ENCODE peak calls at places on chromosomes 4 and X, in eight cellular contexts. Q, E, A, K, S, U, J and Y are unnamed samples.

GRCh38 chrX:43557792-43558191 is 98.3 kb upstream of the MAOA start:
- DNase-seq in A (peak; percentile 79), E (no peak), Q (no peak), J (peak; percentile 27), S (peak; percentile 59), K (peak; percentile 40), U (peak; percentile 73), Y (peak; percentile 9)

GRCh38 chrX:44872319-44872816 is 620 bp upstream of the KDM6A start:
- DNase-seq in A (peak; percentile 71), U (no peak), E (no peak), Q (no peak), J (no peak), S (peak; percentile 67), K (peak; percentile 56), Y (no peak)

GRCh38 chr4:102554482-102554881 is 53.3 kb downstream of the NFKB1 start:
- DNase-seq in U (peak; percentile 51), J (peak; percentile 66), A (no peak), K (no peak), E (no peak), S (no peak), Q (peak; percentile 83), Y (no peak)

GRCh38 chrX:23822397-23822796 is 39.4 kb downstream of the SAT1 start:
- DNase-seq in K (peak; percentile 12), S (no peak), U (no peak), A (no peak), J (no peak), Q (no peak), E (no peak), Y (no peak)

GRCh38 chrX:46683023-46683422 is 75.9 kb downstream of the SLC9A7 start:
- DNase-seq in S (no peak), Q (no peak), U (no peak), A (no peak), E (no peak), K (no peak), J (no peak), Y (no peak)

GRCh38 chrX:154350429-154351182 is 23.8 kb downstream of the FLNA start:
- DNase-seq in U (peak; percentile 1), E (peak; percentile 45), J (no peak), A (no peak), K (no peak), S (no peak), Q (no peak), Y (no peak)

GRCh38 chr4:1356181-1356998 is 9.4 kb downstream of the UVSSA start:
- DNase-seq in U (peak; percentile 65), K (peak; percentile 9), E (peak; percentile 93), Q (no peak), J (peak; percentile 57), S (peak; percentile 50), A (peak; percentile 78), Y (no peak)

GRCh38 chrX:144566592-144566991 is 680.7 kb upstream of the SPANXN1 start:
- DNase-seq in E (no peak), A (no peak), S (no peak), J (no peak), Q (no peak), U (no peak), K (no peak), Y (no peak)

GRCh38 chrX:63961964-63962363 is 176.9 kb upstream of the ARHGEF9 start:
- DNase-seq in Q (no peak), U (no peak), E (no peak), A (no peak), K (no peak), S (no peak), J (no peak), Y (no peak)

GRCh38 chrX:101208152-101208905 is 11.3 kb upstream of the DRP2 start:
- DNase-seq in A (no peak), J (no peak), K (no peak), S (no peak), E (no peak), Q (no peak), U (peak; percentile 42), Y (no peak)

GRCh38 chr4:147830987-147831386 is 99.1 kb downstream of the ARHGAP10 start:
- DNase-seq in Q (no peak), J (no peak), E (no peak), K (no peak), S (no peak), A (no peak), U (peak; percentile 62), Y (no peak)

GRCh38 chr4:104592894-104593470 is 98.3 kb upstream of the CXXC4 start:
- DNase-seq in S (no peak), Q (no peak), J (no peak), U (peak; percentile 73), A (no peak), K (peak; percentile 82), E (no peak), Y (no peak)

GRCh38 chr4:7266525-7267292 is 74.4 kb downstream of the SORCS2 start:
- DNase-seq in A (no peak), S (no peak), U (peak; percentile 60), Q (no peak), K (no peak), E (no peak), J (no peak), Y (no peak)

GRCh38 chr4:89765966-89766365 is 71.0 kb downstream of the SNCA start:
- DNase-seq in S (no peak), U (peak; percentile 93), K (peak; percentile 17), A (no peak), E (no peak), Q (no peak), J (peak; percentile 22), Y (peak; percentile 94)

GRCh38 chr4:41851621-41852020 is 83.6 kb upstream of the TMEM33 start:
- DNase-seq in E (no peak), J (no peak), U (no peak), Q (no peak), K (no peak), A (no peak), S (no peak), Y (no peak)

GRCh38 chr4:57182132-57182874 is 72.1 kb upstream of the IGFBP7 start:
- DNase-seq in K (peak; percentile 76), J (no peak), S (no peak), A (no peak), U (no peak), Q (no peak), E (no peak), Y (no peak)

GRCh38 chr4:139961344-139961948 is 192.5 kb downstream of the MAML3 start:
- DNase-seq in J (no peak), U (no peak), E (no peak), K (no peak), A (no peak), Q (no peak), S (no peak), Y (no peak)

GRCh38 chr4:96593422-96593821 is 753.5 kb downstream of the PDHA2 start:
- DNase-seq in Q (peak; percentile 41), S (no peak), U (peak; percentile 6), J (no peak), A (no peak), K (peak; percentile 69), E (no peak), Y (no peak)

GRCh38 chr4:120862432-120862831 is 60.1 kb downstream of the PRDM5 start:
- DNase-seq in S (no peak), U (no peak), Q (no peak), J (no peak), K (no peak), A (no peak), E (no peak), Y (no peak)

GRCh38 chr4:162853788-162854187 is 312.9 kb downstream of the NAF1 start:
- DNase-seq in J (no peak), K (no peak), S (no peak), Q (no peak), E (no peak), A (no peak), U (no peak), Y (no peak)

GRCh38 chr4:159205462-159205861 is 102.6 kb downstream of the RAPGEF2 start:
- DNase-seq in Q (no peak), K (no peak), A (no peak), U (no peak), E (no peak), J (no peak), S (no peak), Y (no peak)

GRCh38 chr4:40240040-40240653 is 43.3 kb downstream of the RHOH start:
- DNase-seq in U (no peak), S (no peak), Q (no peak), J (no peak), K (no peak), A (no peak), E (no peak), Y (no peak)

GRCh38 chr4:113872426-113873260 is 106.8 kb downstream of the ARSJ start:
- DNase-seq in A (no peak), S (no peak), J (no peak), U (no peak), K (no peak), Q (no peak), E (no peak), Y (no peak)

GRCh38 chrX:151726751-151727150 is 7.8 kb upstream of the CNGA2 start:
- DNase-seq in E (no peak), J (no peak), S (no peak), Q (no peak), U (no peak), A (peak; percentile 53), K (no peak), Y (no peak)

GRCh38 chr4:7397206-7398103 is 37.3 kb downstream of the PSAPL1 start:
- DNase-seq in Q (peak; percentile 72), S (no peak), U (no peak), K (no peak), E (no peak), J (peak; percentile 10), A (peak; percentile 44), Y (no peak)

GRCh38 chr4:88734403-88734949 is 36.8 kb upstream of the NAP1L5 start:
- DNase-seq in K (no peak), A (no peak), U (no peak), S (no peak), Q (no peak), E (no peak), J (no peak), Y (no peak)

GRCh38 chr4:82275431-82276423 is 98.1 kb downstream of the HNRNPD start:
- DNase-seq in U (no peak), Q (no peak), J (no peak), K (no peak), E (no peak), S (no peak), A (no peak), Y (no peak)

GRCh38 chr4:95363966-95364365 is 184.8 kb downstream of the UNC5C start:
- DNase-seq in U (peak; percentile 31), J (no peak), E (no peak), S (no peak), Q (no peak), A (no peak), K (no peak), Y (no peak)

GRCh38 chrX:25021132-25021498 is 5.3 kb upstream of the ARX start:
- DNase-seq in Q (no peak), K (no peak), U (no peak), A (no peak), S (no peak), E (no peak), J (no peak), Y (no peak)

GRCh38 chr4:121658125-121658524 is 38.7 kb downstream of the ANXA5 start:
- DNase-seq in A (no peak), J (no peak), Q (no peak), K (no peak), U (no peak), S (no peak), E (no peak), Y (no peak)

GRCh38 chr4:76238236-76238635 is 13.3 kb upstream of the FAM47E start:
- DNase-seq in E (no peak), A (no peak), K (no peak), Q (no peak), J (no peak), U (no peak), S (no peak), Y (no peak)

GRCh38 chr4:10198365-10198764 is 81.8 kb upstream of the WDR1 start:
- DNase-seq in K (no peak), J (no peak), E (no peak), A (no peak), U (no peak), S (no peak), Q (no peak), Y (no peak)

GRCh38 chr4:8136972-8137710 is 21.5 kb downstream of the ABLIM2 start:
- DNase-seq in K (no peak), A (no peak), Q (no peak), E (no peak), J (no peak), U (no peak), S (no peak), Y (no peak)

GRCh38 chrX:119391279-119391678 is 7.9 kb upstream of the SLC25A43 start:
- DNase-seq in U (peak; percentile 54), K (no peak), S (no peak), E (no peak), Q (no peak), J (no peak), A (no peak), Y (no peak)